ENCODE peak calls at places on chromosomes 3 and 15, in eight cellular contexts. G is choroid plexus epithelial cell; M is fibroblast of mammary gland; Q is pancreas; D is mammary epithelial cell; K is suprapubic skin; R is ascending aorta; L is CD4-positive, alpha-beta memory T cell. U is an unnamed sample.

GRCh38 chr15:37995461-37996347 is 61.3 kb downstream of the TMCO5A start:
- DNase-seq in G (peak), M (peak), Q (no peak), D (peak), K (no peak), R (no peak), L (no peak), U (no peak)

GRCh38 chr3:119356646-119357045 is 62.5 kb downstream of the ARHGAP31 start:
- DNase-seq in G (peak), M (no peak), Q (no peak), D (no peak), K (no peak), R (no peak), L (no peak), U (no peak)

GRCh38 chr15:68844856-68845550 is 24.3 kb upstream of the ANP32A start:
- DNase-seq in G (no peak), M (no peak), Q (no peak), D (no peak), K (no peak), R (no peak), L (no peak), U (no peak)

GRCh38 chr15:101129851-101130250 is 122.0 kb downstream of the CHSY1 start:
- DNase-seq in G (no peak), M (no peak), Q (no peak), D (no peak), K (no peak), R (no peak), L (no peak), U (no peak)

GRCh38 chr3:141793476-141794260 is 30.5 kb downstream of the GRK7 start:
- DNase-seq in G (no peak), M (no peak), Q (no peak), D (no peak), K (no peak), R (no peak), L (no peak), U (no peak)

GRCh38 chr15:68328485-68328884 is 50.9 kb downstream of the FEM1B start:
- DNase-seq in G (no peak), M (no peak), Q (no peak), D (no peak), K (no peak), R (no peak), L (no peak), U (no peak)

GRCh38 chr3:195566797-195567196 is 16.9 kb downstream of the APOD start:
- DNase-seq in G (no peak), M (no peak), Q (no peak), D (peak), K (no peak), R (no peak), L (no peak), U (no peak)

GRCh38 chr3:45306406-45307008 is 80.4 kb upstream of the TMEM158 start:
- DNase-seq in G (no peak), M (no peak), Q (no peak), D (no peak), K (no peak), R (no peak), L (no peak), U (no peak)

GRCh38 chr3:8529738-8530525 is 28.3 kb downstream of the LMCD1 start:
- DNase-seq in G (no peak), M (peak), Q (no peak), D (no peak), K (no peak), R (no peak), L (no peak), U (no peak)

GRCh38 chr3:71103430-71103881 is 480.1 kb downstream of the FOXP1 start:
- DNase-seq in G (peak), M (peak), Q (peak), D (peak), K (peak), R (no peak), L (no peak), U (no peak)

GRCh38 chr15:58462547-58462946 is 30.8 kb downstream of the LIPC start:
- DNase-seq in G (no peak), M (no peak), Q (no peak), D (peak), K (no peak), R (no peak), L (no peak), U (no peak)

GRCh38 chr15:65529754-65530317 is 427 bp upstream of the HACD3 start:
- DNase-seq in G (no peak), M (no peak), Q (no peak), D (no peak), K (no peak), R (no peak), L (no peak), U (no peak)

GRCh38 chr3:130470132-130470531 is 46.8 kb upstream of the COL6A6 start:
- DNase-seq in G (peak), M (no peak), Q (no peak), D (peak), K (no peak), R (no peak), L (no peak), U (no peak)

GRCh38 chr3:156787926-156788663 is 38.1 kb upstream of the LEKR1 start:
- DNase-seq in G (peak), M (peak), Q (no peak), D (peak), K (no peak), R (no peak), L (no peak), U (no peak)

GRCh38 chr3:155282416-155283091 is 10.9 kb downstream of the STRIT1 start:
- DNase-seq in G (peak), M (peak), Q (no peak), D (no peak), K (no peak), R (no peak), L (no peak), U (no peak)

GRCh38 chr3:134090031-134090430 is 60.3 kb upstream of the SLCO2A1 start:
- DNase-seq in G (peak), M (no peak), Q (no peak), D (no peak), K (no peak), R (no peak), L (no peak), U (no peak)

GRCh38 chr3:124923833-124924232 is 10.7 kb downstream of the MUC13 start:
- DNase-seq in G (peak), M (no peak), Q (no peak), D (no peak), K (no peak), R (no peak), L (no peak), U (no peak)

GRCh38 chr3:177832862-177833261 is 635.6 kb upstream of the TBL1XR1 start:
- DNase-seq in G (no peak), M (peak), Q (no peak), D (no peak), K (no peak), R (no peak), L (no peak), U (no peak)

GRCh38 chr15:55526559-55527036 is 18.6 kb upstream of the DNAAF4 start:
- DNase-seq in G (peak), M (peak), Q (no peak), D (peak), K (no peak), R (no peak), L (peak), U (no peak)

GRCh38 chr3:197713477-197713822 is 23.3 kb downstream of the RUBCN start:
- DNase-seq in G (no peak), M (no peak), Q (no peak), D (no peak), K (no peak), R (no peak), L (no peak), U (no peak)

GRCh38 chr3:41304603-41305002 is 105.3 kb downstream of the CTNNB1 start:
- DNase-seq in G (peak), M (peak), Q (no peak), D (no peak), K (no peak), R (no peak), L (no peak), U (no peak)

GRCh38 chr3:177711637-177712036 is 514.4 kb upstream of the TBL1XR1 start:
- DNase-seq in G (no peak), M (no peak), Q (no peak), D (no peak), K (no peak), R (no peak), L (no peak), U (no peak)

GRCh38 chr3:152350764-152351163 is 82.0 kb downstream of the MBNL1 start:
- DNase-seq in G (no peak), M (no peak), Q (no peak), D (no peak), K (no peak), R (no peak), L (no peak), U (no peak)

GRCh38 chr3:112425858-112426750 is 73.2 kb downstream of the BTLA start:
- DNase-seq in G (no peak), M (no peak), Q (no peak), D (no peak), K (no peak), R (no peak), L (no peak), U (no peak)

GRCh38 chr3:10806001-10806400 is 10.0 kb upstream of the SLC6A11 start:
- DNase-seq in G (no peak), M (no peak), Q (no peak), D (no peak), K (no peak), R (no peak), L (no peak), U (no peak)

GRCh38 chr3:157104928-157105652 is 54.9 kb downstream of the CCNL1 start:
- DNase-seq in G (no peak), M (no peak), Q (no peak), D (no peak), K (no peak), R (no peak), L (peak), U (no peak)

GRCh38 chr3:87435926-87436630 is 159.7 kb upstream of the POU1F1 start:
- DNase-seq in G (no peak), M (no peak), Q (no peak), D (no peak), K (no peak), R (no peak), L (no peak), U (no peak)

GRCh38 chr3:69683076-69683806 is 56.0 kb upstream of the MITF start:
- DNase-seq in G (no peak), M (no peak), Q (no peak), D (no peak), K (no peak), R (no peak), L (no peak), U (no peak)

GRCh38 chr3:119831941-119832371 is 50.1 kb downstream of the NR1I2 start:
- DNase-seq in G (peak), M (peak), Q (no peak), D (peak), K (no peak), R (no peak), L (no peak), U (no peak)

GRCh38 chr15:67917636-67918035 is 77.8 kb upstream of the RNU6-1 start:
- DNase-seq in G (no peak), M (no peak), Q (no peak), D (no peak), K (no peak), R (no peak), L (no peak), U (no peak)

GRCh38 chr3:173275740-173276139 is 121.8 kb upstream of the NLGN1 start:
- DNase-seq in G (no peak), M (no peak), Q (no peak), D (no peak), K (no peak), R (no peak), L (no peak), U (no peak)

GRCh38 chr3:127669541-127670228 is 3.1 kb upstream of the ABTB1 start:
- DNase-seq in G (no peak), M (no peak), Q (no peak), D (no peak), K (peak), R (peak), L (no peak), U (no peak)

GRCh38 chr3:38343797-38344594 is 2.6 kb upstream of the XYLB start:
- DNase-seq in G (peak), M (peak), Q (no peak), D (no peak), K (no peak), R (no peak), L (no peak), U (no peak)

GRCh38 chr15:56763496-56763895 is 30.2 kb upstream of the ZNF280D start:
- DNase-seq in G (no peak), M (no peak), Q (no peak), D (no peak), K (no peak), R (no peak), L (no peak), U (no peak)

GRCh38 chr3:4627651-4628375 is 134.7 kb downstream of the ITPR1 start:
- DNase-seq in G (no peak), M (no peak), Q (no peak), D (no peak), K (no peak), R (no peak), L (no peak), U (no peak)

GRCh38 chr3:57594144-57594543 is 3.0 kb downstream of the ARF4 start:
- DNase-seq in G (no peak), M (no peak), Q (no peak), D (no peak), K (no peak), R (no peak), L (no peak), U (no peak)
- H3K4me3 ChIP-seq in G (peak), M (peak), Q (peak), D (peak), K (peak), R (peak), L (no peak), U (no peak)

DNA sequence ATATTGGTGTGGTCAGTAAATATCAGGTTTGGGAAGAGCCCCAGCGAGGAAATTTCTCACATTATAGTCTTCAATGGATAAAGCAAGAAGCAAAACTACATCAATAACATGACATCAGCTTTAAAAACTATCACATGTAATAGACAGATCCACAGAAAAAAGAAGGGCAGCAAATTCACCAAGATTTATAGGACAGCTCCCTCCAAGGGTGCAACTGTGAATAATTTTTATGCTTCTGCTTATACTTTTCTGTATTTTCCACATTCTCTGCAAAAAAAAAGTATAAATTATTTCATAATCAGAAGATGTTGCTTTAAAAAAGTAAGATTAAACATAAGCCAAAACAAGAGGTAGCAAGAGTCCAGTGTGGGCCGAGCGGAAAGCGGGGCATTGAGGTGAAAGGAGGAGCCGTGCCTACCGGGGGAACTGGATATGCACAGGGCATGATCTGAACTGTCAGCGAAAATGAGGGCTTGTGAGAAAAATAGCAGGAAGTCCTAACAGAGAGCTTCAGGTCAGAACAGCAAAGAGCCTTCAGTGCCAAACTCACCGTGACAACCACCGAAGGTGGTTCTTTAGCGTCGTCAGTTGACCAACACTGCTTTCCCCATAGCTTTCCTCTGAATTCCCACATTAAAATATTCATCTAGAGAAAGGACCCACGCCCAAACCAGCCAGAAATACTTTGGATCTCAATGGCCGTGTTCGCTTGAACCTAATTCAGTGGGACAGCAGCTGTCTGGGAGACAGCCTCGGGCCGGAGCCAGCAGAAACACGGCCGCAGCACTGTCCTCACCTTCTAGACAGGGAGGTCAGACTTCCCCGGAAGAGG is 59.9 kb downstream of the FAM174B start:
- DNase-seq in G (no peak), M (no peak), Q (no peak), D (no peak), K (no peak), R (no peak), L (no peak), U (no peak)
- H3K4me3 ChIP-seq in G (no peak), M (no peak), Q (no peak), D (no peak), K (no peak), R (no peak), L (no peak), U (no peak)

GRCh38 chr15:85007741-85008140 is 26.1 kb downstream of the PDE8A start:
- DNase-seq in G (no peak), M (no peak), Q (no peak), D (no peak), K (no peak), R (no peak), L (no peak), U (no peak)
- H3K4me3 ChIP-seq in G (no peak), M (no peak), Q (no peak), D (no peak), K (no peak), R (no peak), L (no peak), U (no peak)

DNA sequence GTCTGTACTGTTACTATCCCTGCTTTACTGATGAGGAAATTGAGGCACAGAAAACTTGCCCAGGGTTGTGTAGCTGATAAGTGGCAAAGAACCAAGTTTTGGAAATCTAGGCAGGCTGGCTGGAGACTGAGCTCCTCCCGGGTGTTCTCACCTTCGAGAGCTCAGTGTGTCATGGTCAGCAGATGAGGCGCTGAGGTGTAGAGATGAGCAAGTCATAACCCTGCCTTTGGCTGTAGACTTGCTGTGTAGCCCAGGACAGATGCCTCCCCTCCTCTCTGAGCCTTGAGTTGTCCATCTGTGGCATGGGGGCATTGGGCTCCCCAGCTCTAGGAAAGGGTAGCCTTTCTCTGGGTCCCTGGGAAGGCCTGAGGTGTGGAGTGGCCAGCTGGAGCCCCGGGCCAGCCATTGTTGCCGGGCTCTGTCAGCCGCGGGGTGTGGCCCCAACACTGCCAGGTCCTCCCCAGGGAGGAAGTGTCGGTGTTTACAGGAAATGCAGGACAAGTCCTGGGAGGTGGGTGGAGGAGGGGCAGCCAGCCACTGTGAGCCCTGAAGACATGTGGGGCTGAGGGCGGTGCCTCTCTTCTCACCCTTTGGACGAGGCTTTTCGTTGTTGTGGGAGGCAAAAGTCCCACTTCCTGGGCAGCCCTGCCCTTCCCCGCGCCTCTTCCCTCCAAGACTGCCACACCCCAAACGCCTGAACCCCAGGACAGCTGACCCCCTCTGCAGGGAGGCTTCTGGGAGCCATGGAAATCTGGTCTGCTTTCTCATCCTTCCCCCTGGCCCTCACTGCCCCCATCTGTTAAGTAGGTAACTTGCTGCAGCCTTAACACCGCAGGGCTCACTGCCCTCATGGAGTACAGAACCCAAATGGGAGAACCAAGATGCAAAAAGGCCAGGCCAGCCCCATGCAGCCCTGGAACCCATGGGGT is 29.1 kb downstream of the FGD5 start:
- DNase-seq in G (no peak), M (no peak), Q (no peak), D (no peak), K (peak), R (no peak), L (no peak), U (no peak)
- H3K4me3 ChIP-seq in G (no peak), M (no peak), Q (no peak), D (no peak), K (no peak), R (no peak), L (no peak), U (no peak)

GRCh38 chr3:58494107-58494506 is 2.2 kb downstream of the KCTD6 start:
- DNase-seq in G (no peak), M (no peak), Q (no peak), D (no peak), K (no peak), R (no peak), L (no peak), U (no peak)

GRCh38 chr3:58492385-58492970 is 582 bp downstream of the KCTD6 start:
- DNase-seq in G (no peak), M (no peak), Q (no peak), D (no peak), K (no peak), R (no peak), L (no peak), U (peak)

GRCh38 chr3:58491506-58492384 is at the start of gene KCTD6:
- DNase-seq in G (peak), M (peak), Q (peak), D (peak), K (peak), R (peak), L (peak), U (peak)

GRCh38 chr3:58488962-58489361 is 2.9 kb upstream of the KCTD6 start:
- DNase-seq in G (no peak), M (no peak), Q (no peak), D (no peak), K (no peak), R (no peak), L (no peak), U (no peak)

GRCh38 chr3:58490860-58491501 is 915 bp upstream of the KCTD6 start:
- DNase-seq in G (no peak), M (no peak), Q (peak), D (no peak), K (peak), R (no peak), L (no peak), U (no peak)
- H3K4me3 ChIP-seq in G (peak), M (peak), Q (peak), D (peak), K (peak), R (peak), L (no peak), U (no peak)

GRCh38 chr15:83604549-83604948 is 49.4 kb upstream of the ADAMTSL3 start:
- DNase-seq in G (no peak), M (no peak), Q (no peak), D (no peak), K (no peak), R (no peak), L (no peak), U (no peak)

GRCh38 chr15:83602021-83602420 is 51.9 kb upstream of the ADAMTSL3 start:
- DNase-seq in G (no peak), M (no peak), Q (no peak), D (peak), K (no peak), R (no peak), L (no peak), U (no peak)

GRCh38 chr15:83610132-83610531 is 43.8 kb upstream of the ADAMTSL3 start:
- DNase-seq in G (no peak), M (no peak), Q (no peak), D (no peak), K (no peak), R (no peak), L (no peak), U (no peak)

GRCh38 chr15:83605595-83605994 is 48.3 kb upstream of the ADAMTSL3 start:
- DNase-seq in G (no peak), M (no peak), Q (no peak), D (no peak), K (no peak), R (no peak), L (no peak), U (no peak)

GRCh38 chr15:83605049-83605448 is 48.9 kb upstream of the ADAMTSL3 start:
- DNase-seq in G (no peak), M (no peak), Q (no peak), D (no peak), K (no peak), R (no peak), L (no peak), U (no peak)
- H3K4me3 ChIP-seq in G (no peak), M (no peak), Q (no peak), D (no peak), K (no peak), R (no peak), L (no peak), U (no peak)

U was measured in effector memory CD4-positive, alpha-beta T cell.